ENCODE peak calls at places on chromosome 13, in ten cellular contexts. One of them, this sample, is unnamed.

GRCh38 chr13:31611214-31611613 is 128.1 kb upstream of the RXFP2 start:
- DNase-seq in heart right ventricle: no peak
- DNase-seq in fibroblast of pulmonary artery: no peak
- DNase-seq in body of pancreas: no peak
- DNase-seq in colonic mucosa: no peak
- DNase-seq in transverse colon: no peak
- DNase-seq in fibroblast of lung: no peak
- DNase-seq in K562: no peak
- DNase-seq in spleen: no peak
- DNase-seq in SK-N-SH: no peak
- DNase-seq in this sample: no peak

GRCh38 chr13:113843063-113843654 is 20.7 kb downstream of the GAS6 start:
- DNase-seq in fibroblast of lung: no peak
- DNase-seq in SK-N-SH: no peak
- DNase-seq in transverse colon: no peak
- DNase-seq in fibroblast of pulmonary artery: no peak
- DNase-seq in K562: no peak
- DNase-seq in body of pancreas: no peak
- DNase-seq in colonic mucosa: no peak
- DNase-seq in spleen: peak
- DNase-seq in heart right ventricle: no peak
- DNase-seq in this sample: no peak

GRCh38 chr13:67018775-67019174 is 211.4 kb downstream of the PCDH9 start:
- DNase-seq in SK-N-SH: no peak
- DNase-seq in K562: no peak
- DNase-seq in heart right ventricle: no peak
- DNase-seq in transverse colon: no peak
- DNase-seq in colonic mucosa: no peak
- DNase-seq in fibroblast of lung: no peak
- DNase-seq in spleen: no peak
- DNase-seq in body of pancreas: no peak
- DNase-seq in fibroblast of pulmonary artery: no peak
- DNase-seq in this sample: no peak

GRCh38 chr13:59445812-59446211 is 717.9 kb downstream of the DIAPH3 start:
- DNase-seq in K562: no peak
- DNase-seq in fibroblast of pulmonary artery: no peak
- DNase-seq in transverse colon: no peak
- DNase-seq in heart right ventricle: no peak
- DNase-seq in spleen: no peak
- DNase-seq in body of pancreas: no peak
- DNase-seq in colonic mucosa: no peak
- DNase-seq in fibroblast of lung: no peak
- DNase-seq in SK-N-SH: peak
- DNase-seq in this sample: no peak

GRCh38 chr13:36814465-36814864 is 4.6 kb upstream of the RFXAP start:
- DNase-seq in heart right ventricle: no peak
- DNase-seq in fibroblast of pulmonary artery: peak
- DNase-seq in spleen: no peak
- DNase-seq in colonic mucosa: peak
- DNase-seq in body of pancreas: no peak
- DNase-seq in transverse colon: no peak
- DNase-seq in SK-N-SH: no peak
- DNase-seq in K562: peak
- DNase-seq in fibroblast of lung: no peak
- DNase-seq in this sample: no peak

GRCh38 chr13:73168226-73168992 is 109.6 kb downstream of the KLF5 start:
- DNase-seq in colonic mucosa: no peak
- DNase-seq in transverse colon: no peak
- DNase-seq in fibroblast of lung: peak
- DNase-seq in body of pancreas: no peak
- DNase-seq in heart right ventricle: no peak
- DNase-seq in spleen: no peak
- DNase-seq in K562: no peak
- DNase-seq in fibroblast of pulmonary artery: peak
- DNase-seq in SK-N-SH: no peak
- DNase-seq in this sample: no peak

GRCh38 chr13:52599037-52599852 is 43.0 kb upstream of the HNRNPA1L2 start:
- DNase-seq in spleen: no peak
- DNase-seq in fibroblast of pulmonary artery: peak
- DNase-seq in heart right ventricle: no peak
- DNase-seq in K562: no peak
- DNase-seq in SK-N-SH: no peak
- DNase-seq in colonic mucosa: no peak
- DNase-seq in fibroblast of lung: peak
- DNase-seq in transverse colon: no peak
- DNase-seq in body of pancreas: no peak
- DNase-seq in this sample: no peak

GRCh38 chr13:41691276-41691675 is 233.9 kb downstream of the RGCC start:
- DNase-seq in fibroblast of pulmonary artery: peak
- DNase-seq in K562: no peak
- DNase-seq in body of pancreas: no peak
- DNase-seq in heart right ventricle: no peak
- DNase-seq in spleen: no peak
- DNase-seq in SK-N-SH: no peak
- DNase-seq in fibroblast of lung: no peak
- DNase-seq in transverse colon: no peak
- DNase-seq in colonic mucosa: no peak
- DNase-seq in this sample: no peak

DNA sequence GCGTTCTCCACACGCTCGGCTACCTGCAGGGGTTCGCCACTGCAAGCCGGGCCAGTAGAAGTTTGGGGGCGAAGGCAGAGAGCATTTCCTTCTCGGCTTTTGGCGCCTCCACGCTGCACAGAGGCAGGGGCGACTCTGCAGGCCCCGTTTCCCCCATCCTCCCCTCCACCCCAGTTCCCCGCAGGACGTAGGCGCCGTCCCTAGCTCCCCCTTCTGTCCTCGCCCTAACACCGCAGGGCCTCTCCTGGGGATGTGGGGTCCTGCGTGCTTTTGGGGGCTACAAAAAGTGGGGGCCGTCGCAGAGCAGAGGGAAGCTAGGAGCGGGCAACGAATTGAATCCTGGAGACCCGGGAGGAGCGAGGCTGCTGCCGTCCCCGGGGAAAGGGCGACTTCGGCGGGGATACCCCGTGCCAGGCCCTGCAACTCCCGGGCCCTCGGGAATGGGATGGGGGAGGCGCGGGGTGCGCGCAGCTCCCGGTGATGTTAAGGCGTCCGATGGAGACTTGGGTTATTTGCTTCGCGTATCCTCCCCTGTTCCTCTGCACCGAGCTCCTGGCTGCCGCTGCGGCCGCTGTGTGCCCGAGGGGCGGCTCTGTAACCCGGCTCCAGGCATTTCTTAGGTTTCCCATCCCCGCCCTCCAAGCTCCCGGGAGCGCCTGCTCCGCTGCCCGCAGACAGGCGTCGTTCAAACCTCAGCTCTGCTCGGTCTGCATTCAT is 255.9 kb upstream of the SOX21 start:
- DNase-seq in K562: no peak
- DNase-seq in fibroblast of pulmonary artery: no peak
- DNase-seq in heart right ventricle: peak
- DNase-seq in body of pancreas: no peak
- DNase-seq in spleen: no peak
- DNase-seq in transverse colon: no peak
- DNase-seq in fibroblast of lung: peak
- DNase-seq in SK-N-SH: peak
- DNase-seq in colonic mucosa: no peak
- DNase-seq in this sample: no peak
- TF ChIP-seq CTCF in K562: no peak
- TF ChIP-seq CTCF in fibroblast of pulmonary artery: no peak
- TF ChIP-seq CTCF in heart right ventricle: no peak
- TF ChIP-seq CTCF in body of pancreas: no peak
- TF ChIP-seq CTCF in spleen: no peak
- TF ChIP-seq CTCF in transverse colon: no peak
- TF ChIP-seq CTCF in fibroblast of lung: peak
- TF ChIP-seq CTCF in SK-N-SH: peak
- TF ChIP-seq CTCF in colonic mucosa: no peak
- TF ChIP-seq CTCF in this sample: no peak

GRCh38 chr13:80716610-80717081 is 375.7 kb upstream of the SPRY2 start:
- DNase-seq in body of pancreas: peak
- DNase-seq in colonic mucosa: no peak
- DNase-seq in K562: no peak
- DNase-seq in heart right ventricle: peak
- DNase-seq in spleen: peak
- DNase-seq in fibroblast of lung: no peak
- DNase-seq in fibroblast of pulmonary artery: peak
- DNase-seq in SK-N-SH: no peak
- DNase-seq in transverse colon: no peak
- DNase-seq in this sample: no peak

GRCh38 chr13:80721689-80722088 is 380.8 kb upstream of the SPRY2 start:
- DNase-seq in SK-N-SH: no peak
- DNase-seq in K562: no peak
- DNase-seq in body of pancreas: no peak
- DNase-seq in colonic mucosa: no peak
- DNase-seq in fibroblast of pulmonary artery: no peak
- DNase-seq in transverse colon: no peak
- DNase-seq in heart right ventricle: no peak
- DNase-seq in spleen: no peak
- DNase-seq in fibroblast of lung: no peak
- DNase-seq in this sample: no peak

GRCh38 chr13:80717834-80718233 is 376.9 kb upstream of the SPRY2 start:
- DNase-seq in SK-N-SH: no peak
- DNase-seq in fibroblast of lung: no peak
- DNase-seq in transverse colon: no peak
- DNase-seq in colonic mucosa: no peak
- DNase-seq in spleen: no peak
- DNase-seq in K562: no peak
- DNase-seq in heart right ventricle: no peak
- DNase-seq in body of pancreas: no peak
- DNase-seq in fibroblast of pulmonary artery: no peak
- DNase-seq in this sample: no peak

DNA sequence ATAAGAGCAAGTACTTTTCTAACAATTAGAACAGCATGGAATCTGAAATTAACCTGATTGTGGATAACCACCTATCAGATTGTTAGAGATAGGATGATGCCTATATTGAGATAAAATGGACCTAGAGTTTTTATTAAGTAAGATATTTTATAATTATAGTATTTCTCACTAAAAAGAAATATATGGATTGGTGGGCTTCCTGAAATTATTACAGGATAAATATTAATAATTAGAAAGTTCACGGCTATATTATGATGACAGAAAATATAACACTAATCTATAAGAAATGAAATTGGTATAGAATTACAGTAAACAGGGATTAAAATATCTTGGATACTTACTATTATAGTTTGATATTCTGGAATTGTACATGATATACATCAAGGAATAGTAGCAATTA is 378.0 kb upstream of the SPRY2 start:
- DNase-seq in transverse colon: no peak
- DNase-seq in colonic mucosa: no peak
- DNase-seq in fibroblast of lung: no peak
- DNase-seq in body of pancreas: no peak
- DNase-seq in fibroblast of pulmonary artery: no peak
- DNase-seq in SK-N-SH: no peak
- DNase-seq in spleen: no peak
- DNase-seq in K562: no peak
- DNase-seq in heart right ventricle: no peak
- DNase-seq in this sample: no peak
- H3K4me3 ChIP-seq in transverse colon: no peak
- H3K4me3 ChIP-seq in colonic mucosa: no peak
- H3K4me3 ChIP-seq in fibroblast of lung: no peak
- H3K4me3 ChIP-seq in body of pancreas: no peak
- H3K4me3 ChIP-seq in fibroblast of pulmonary artery: no peak
- H3K4me3 ChIP-seq in SK-N-SH: no peak
- H3K4me3 ChIP-seq in spleen: no peak
- H3K4me3 ChIP-seq in K562: no peak
- H3K4me3 ChIP-seq in heart right ventricle: no peak
- H3K4me3 ChIP-seq in this sample: no peak

GRCh38 chr13:50082426-50083283 is 67.4 kb downstream of the KCNRG start:
- DNase-seq in spleen: peak
- DNase-seq in fibroblast of pulmonary artery: peak
- DNase-seq in SK-N-SH: peak
- DNase-seq in fibroblast of lung: peak
- DNase-seq in transverse colon: peak
- DNase-seq in K562: peak
- DNase-seq in heart right ventricle: peak
- DNase-seq in body of pancreas: peak
- DNase-seq in colonic mucosa: peak
- DNase-seq in this sample: peak

GRCh38 chr13:50080856-50081105 is 65.5 kb downstream of the KCNRG start:
- DNase-seq in body of pancreas: no peak
- DNase-seq in SK-N-SH: no peak
- DNase-seq in K562: no peak
- DNase-seq in heart right ventricle: no peak
- DNase-seq in fibroblast of pulmonary artery: peak
- DNase-seq in transverse colon: no peak
- DNase-seq in spleen: no peak
- DNase-seq in fibroblast of lung: no peak
- DNase-seq in colonic mucosa: no peak
- DNase-seq in this sample: no peak

GRCh38 chr13:50080158-50080855 is 65.1 kb downstream of the KCNRG start:
- DNase-seq in fibroblast of pulmonary artery: peak
- DNase-seq in fibroblast of lung: peak
- DNase-seq in heart right ventricle: no peak
- DNase-seq in transverse colon: peak
- DNase-seq in SK-N-SH: peak
- DNase-seq in body of pancreas: peak
- DNase-seq in spleen: no peak
- DNase-seq in colonic mucosa: peak
- DNase-seq in K562: peak
- DNase-seq in this sample: peak

GRCh38 chr13:50081899-50082425 is 66.7 kb downstream of the KCNRG start:
- DNase-seq in transverse colon: peak
- DNase-seq in fibroblast of lung: peak
- DNase-seq in colonic mucosa: peak
- DNase-seq in K562: peak
- DNase-seq in SK-N-SH: peak
- DNase-seq in body of pancreas: peak
- DNase-seq in fibroblast of pulmonary artery: peak
- DNase-seq in spleen: peak
- DNase-seq in heart right ventricle: peak
- DNase-seq in this sample: peak

DNA sequence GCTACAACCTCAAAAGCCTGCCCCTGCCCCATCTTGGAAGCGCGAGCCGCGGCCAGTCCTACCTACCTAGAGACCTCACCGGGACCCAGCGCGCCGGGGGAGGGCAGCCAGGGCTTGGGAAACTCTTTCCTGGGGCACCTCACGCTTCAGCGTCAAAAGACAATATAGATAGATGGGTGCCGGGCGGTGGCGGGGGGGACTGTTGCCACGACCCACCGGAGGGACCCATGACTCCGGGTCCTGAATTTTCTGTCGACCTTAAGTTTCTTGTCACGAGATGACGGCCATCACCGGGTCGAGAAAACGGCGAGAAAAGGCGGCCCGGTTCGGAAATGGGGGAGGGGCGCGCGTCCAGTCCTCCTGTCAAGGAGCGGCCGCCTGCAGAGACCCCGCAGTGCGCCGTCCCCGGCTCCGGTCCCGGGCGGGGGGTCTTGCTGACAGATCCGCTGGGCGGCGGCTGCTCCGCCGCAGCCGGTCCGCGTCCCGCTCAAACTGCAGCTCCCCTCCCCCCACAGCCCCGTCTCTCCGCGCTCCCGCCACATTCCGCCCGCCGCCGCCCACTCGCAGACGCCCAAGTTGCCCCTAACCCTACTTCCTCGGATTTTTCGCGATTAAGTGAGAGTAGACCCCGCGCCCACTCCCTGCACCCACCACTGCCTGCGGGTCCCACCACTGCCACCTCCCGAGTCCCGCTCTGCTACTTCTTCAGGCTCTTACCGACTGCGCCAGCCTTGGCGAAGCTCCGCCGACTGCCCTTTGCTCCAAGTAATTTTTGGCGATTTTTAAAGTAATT is 66.1 kb downstream of the KCNRG start:
- DNase-seq in transverse colon: peak
- DNase-seq in fibroblast of lung: no peak
- DNase-seq in spleen: peak
- DNase-seq in K562: peak
- DNase-seq in colonic mucosa: peak
- DNase-seq in body of pancreas: peak
- DNase-seq in heart right ventricle: peak
- DNase-seq in fibroblast of pulmonary artery: no peak
- DNase-seq in SK-N-SH: peak
- DNase-seq in this sample: peak
- TF ChIP-seq CTCF in transverse colon: no peak
- TF ChIP-seq CTCF in fibroblast of lung: no peak
- TF ChIP-seq CTCF in spleen: no peak
- TF ChIP-seq CTCF in K562: no peak
- TF ChIP-seq CTCF in colonic mucosa: no peak
- TF ChIP-seq CTCF in body of pancreas: no peak
- TF ChIP-seq CTCF in heart right ventricle: no peak
- TF ChIP-seq CTCF in fibroblast of pulmonary artery: peak
- TF ChIP-seq CTCF in SK-N-SH: peak
- TF ChIP-seq CTCF in this sample: no peak

DNA sequence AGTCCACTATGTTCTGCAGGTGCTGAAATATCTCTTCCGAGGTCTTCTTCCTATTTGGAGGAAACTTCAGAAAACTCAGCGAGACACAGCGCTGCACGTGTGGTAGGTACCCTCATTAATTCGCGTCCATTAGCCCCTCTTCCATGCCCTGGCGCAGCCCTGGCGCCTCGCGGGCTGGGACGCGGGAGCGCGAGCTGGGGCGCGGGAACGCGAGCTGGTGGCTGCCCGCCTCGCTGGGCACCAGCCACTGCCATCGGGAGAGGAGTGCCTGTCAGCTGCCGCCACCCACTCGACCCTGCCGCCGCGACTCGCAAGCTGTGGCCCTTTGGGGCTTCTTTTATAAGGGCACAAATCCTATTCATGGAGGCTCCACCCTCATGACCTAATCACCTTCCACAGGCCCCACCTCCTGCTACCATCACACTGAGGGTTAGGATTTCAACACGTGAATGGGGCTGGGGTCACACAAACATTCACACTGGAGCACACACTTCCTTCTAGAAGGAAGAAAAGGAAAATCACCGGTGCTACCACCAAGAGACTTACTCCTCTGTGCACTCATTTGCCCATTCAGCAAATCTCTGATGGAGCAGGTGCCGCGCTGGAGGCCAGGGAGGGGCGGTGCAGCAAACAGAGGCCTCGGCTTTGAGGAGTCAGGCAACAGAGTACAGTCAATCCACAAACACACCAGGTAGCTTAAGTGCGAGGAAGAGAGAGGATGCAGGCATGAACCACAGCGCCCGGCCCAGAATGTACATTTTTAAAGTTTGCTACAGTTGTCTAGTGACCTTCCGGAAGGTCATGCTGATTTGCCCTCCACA is 43.0 kb upstream of the LATS2 start:
- DNase-seq in body of pancreas: no peak
- DNase-seq in spleen: no peak
- DNase-seq in fibroblast of lung: no peak
- DNase-seq in fibroblast of pulmonary artery: no peak
- DNase-seq in transverse colon: no peak
- DNase-seq in SK-N-SH: no peak
- DNase-seq in heart right ventricle: no peak
- DNase-seq in colonic mucosa: no peak
- DNase-seq in K562: no peak
- DNase-seq in this sample: no peak
- H3K4me3 ChIP-seq in body of pancreas: no peak
- H3K4me3 ChIP-seq in spleen: no peak
- H3K4me3 ChIP-seq in fibroblast of lung: no peak
- H3K4me3 ChIP-seq in fibroblast of pulmonary artery: no peak
- H3K4me3 ChIP-seq in transverse colon: no peak
- H3K4me3 ChIP-seq in SK-N-SH: no peak
- H3K4me3 ChIP-seq in heart right ventricle: no peak
- H3K4me3 ChIP-seq in colonic mucosa: no peak
- H3K4me3 ChIP-seq in K562: no peak
- H3K4me3 ChIP-seq in this sample: no peak